ENCODE peak calls at places on chromosomes 6 and 20, in ten cellular contexts. One of them, this sample, is unnamed.

GRCh38 chr20:34824026-34824860 is 1.2 kb downstream of the NCOA6 start:
- DNase-seq in mammary epithelial cell: peak
- DNase-seq in ovary: peak
- DNase-seq in AG09309: no peak
- DNase-seq in pancreas: peak
- DNase-seq in stomach: peak
- DNase-seq in heart right ventricle: peak
- DNase-seq in mucosa of descending colon: peak
- DNase-seq in tibial artery: peak
- DNase-seq in lower lobe of right lung: peak
- DNase-seq in this sample: peak

GRCh38 chr20:41437836-41438235 is 71.2 kb upstream of the EMILIN3 start:
- DNase-seq in mammary epithelial cell: peak
- DNase-seq in ovary: no peak
- DNase-seq in AG09309: no peak
- DNase-seq in pancreas: no peak
- DNase-seq in stomach: no peak
- DNase-seq in heart right ventricle: no peak
- DNase-seq in mucosa of descending colon: no peak
- DNase-seq in tibial artery: no peak
- DNase-seq in lower lobe of right lung: no peak
- DNase-seq in this sample: no peak

GRCh38 chr20:37351689-37352610 is 6.0 kb downstream of the SRC start:
- DNase-seq in mammary epithelial cell: no peak
- DNase-seq in ovary: no peak
- DNase-seq in AG09309: no peak
- DNase-seq in pancreas: peak
- DNase-seq in stomach: no peak
- DNase-seq in heart right ventricle: no peak
- DNase-seq in mucosa of descending colon: no peak
- DNase-seq in tibial artery: no peak
- DNase-seq in lower lobe of right lung: no peak
- DNase-seq in this sample: no peak

GRCh38 chr20:19779634-19780033 is 21.6 kb downstream of the RIN2 start:
- DNase-seq in mammary epithelial cell: peak
- DNase-seq in ovary: no peak
- DNase-seq in AG09309: no peak
- DNase-seq in pancreas: no peak
- DNase-seq in stomach: no peak
- DNase-seq in heart right ventricle: no peak
- DNase-seq in mucosa of descending colon: no peak
- DNase-seq in tibial artery: no peak
- DNase-seq in lower lobe of right lung: no peak
- DNase-seq in this sample: no peak

GRCh38 chr6:9612489-9612888 is 802.4 kb downstream of the TFAP2A start:
- DNase-seq in mammary epithelial cell: no peak
- DNase-seq in ovary: no peak
- DNase-seq in AG09309: no peak
- DNase-seq in pancreas: no peak
- DNase-seq in stomach: no peak
- DNase-seq in heart right ventricle: no peak
- DNase-seq in mucosa of descending colon: no peak
- DNase-seq in tibial artery: no peak
- DNase-seq in lower lobe of right lung: no peak
- DNase-seq in this sample: no peak

GRCh38 chr20:14197097-14197496 is 140.3 kb downstream of the FLRT3 start:
- DNase-seq in mammary epithelial cell: peak
- DNase-seq in ovary: no peak
- DNase-seq in AG09309: peak
- DNase-seq in pancreas: no peak
- DNase-seq in stomach: no peak
- DNase-seq in heart right ventricle: no peak
- DNase-seq in mucosa of descending colon: no peak
- DNase-seq in tibial artery: no peak
- DNase-seq in lower lobe of right lung: no peak
- DNase-seq in this sample: no peak

GRCh38 chr20:62590301-62591121 is 51.8 kb upstream of the SLCO4A1 start:
- DNase-seq in mammary epithelial cell: peak
- DNase-seq in ovary: no peak
- DNase-seq in AG09309: no peak
- DNase-seq in pancreas: no peak
- DNase-seq in stomach: peak
- DNase-seq in heart right ventricle: no peak
- DNase-seq in mucosa of descending colon: no peak
- DNase-seq in tibial artery: peak
- DNase-seq in lower lobe of right lung: no peak
- DNase-seq in this sample: peak

GRCh38 chr6:10409766-10410209 is 5.1 kb downstream of the TFAP2A start:
- DNase-seq in mammary epithelial cell: peak
- DNase-seq in ovary: no peak
- DNase-seq in AG09309: no peak
- DNase-seq in pancreas: no peak
- DNase-seq in stomach: no peak
- DNase-seq in heart right ventricle: no peak
- DNase-seq in mucosa of descending colon: no peak
- DNase-seq in tibial artery: no peak
- DNase-seq in lower lobe of right lung: no peak
- DNase-seq in this sample: no peak

GRCh38 chr20:54174452-54175175 is 828 bp upstream of the CYP24A1 start:
- DNase-seq in mammary epithelial cell: no peak
- DNase-seq in ovary: no peak
- DNase-seq in AG09309: no peak
- DNase-seq in pancreas: no peak
- DNase-seq in stomach: no peak
- DNase-seq in heart right ventricle: no peak
- DNase-seq in mucosa of descending colon: no peak
- DNase-seq in tibial artery: no peak
- DNase-seq in lower lobe of right lung: no peak
- DNase-seq in this sample: peak

GRCh38 chr20:19628570-19629134 is 129.4 kb upstream of the RIN2 start:
- DNase-seq in mammary epithelial cell: peak
- DNase-seq in ovary: no peak
- DNase-seq in AG09309: peak
- DNase-seq in pancreas: no peak
- DNase-seq in stomach: peak
- DNase-seq in heart right ventricle: no peak
- DNase-seq in mucosa of descending colon: peak
- DNase-seq in tibial artery: peak
- DNase-seq in lower lobe of right lung: no peak
- DNase-seq in this sample: peak

GRCh38 chr20:3663858-3664257 is 659 bp upstream of the GFRA4 start:
- DNase-seq in mammary epithelial cell: no peak
- DNase-seq in ovary: no peak
- DNase-seq in AG09309: no peak
- DNase-seq in pancreas: no peak
- DNase-seq in stomach: no peak
- DNase-seq in heart right ventricle: no peak
- DNase-seq in mucosa of descending colon: no peak
- DNase-seq in tibial artery: no peak
- DNase-seq in lower lobe of right lung: no peak
- DNase-seq in this sample: no peak

GRCh38 chr6:113564401-113565161 is 292.6 kb upstream of the MARCKS start:
- DNase-seq in mammary epithelial cell: no peak
- DNase-seq in ovary: peak
- DNase-seq in AG09309: peak
- DNase-seq in pancreas: peak
- DNase-seq in stomach: peak
- DNase-seq in heart right ventricle: peak
- DNase-seq in mucosa of descending colon: peak
- DNase-seq in tibial artery: peak
- DNase-seq in lower lobe of right lung: peak
- DNase-seq in this sample: no peak

GRCh38 chr6:10082385-10082784 is 332.5 kb downstream of the TFAP2A start:
- DNase-seq in mammary epithelial cell: peak
- DNase-seq in ovary: no peak
- DNase-seq in AG09309: no peak
- DNase-seq in pancreas: no peak
- DNase-seq in stomach: no peak
- DNase-seq in heart right ventricle: no peak
- DNase-seq in mucosa of descending colon: peak
- DNase-seq in tibial artery: no peak
- DNase-seq in lower lobe of right lung: no peak
- DNase-seq in this sample: peak

GRCh38 chr6:126531273-126531672 is 191.4 kb downstream of the CENPW start:
- DNase-seq in mammary epithelial cell: no peak
- DNase-seq in ovary: no peak
- DNase-seq in AG09309: no peak
- DNase-seq in pancreas: no peak
- DNase-seq in stomach: no peak
- DNase-seq in heart right ventricle: no peak
- DNase-seq in mucosa of descending colon: peak
- DNase-seq in tibial artery: no peak
- DNase-seq in lower lobe of right lung: no peak
- DNase-seq in this sample: no peak

DNA sequence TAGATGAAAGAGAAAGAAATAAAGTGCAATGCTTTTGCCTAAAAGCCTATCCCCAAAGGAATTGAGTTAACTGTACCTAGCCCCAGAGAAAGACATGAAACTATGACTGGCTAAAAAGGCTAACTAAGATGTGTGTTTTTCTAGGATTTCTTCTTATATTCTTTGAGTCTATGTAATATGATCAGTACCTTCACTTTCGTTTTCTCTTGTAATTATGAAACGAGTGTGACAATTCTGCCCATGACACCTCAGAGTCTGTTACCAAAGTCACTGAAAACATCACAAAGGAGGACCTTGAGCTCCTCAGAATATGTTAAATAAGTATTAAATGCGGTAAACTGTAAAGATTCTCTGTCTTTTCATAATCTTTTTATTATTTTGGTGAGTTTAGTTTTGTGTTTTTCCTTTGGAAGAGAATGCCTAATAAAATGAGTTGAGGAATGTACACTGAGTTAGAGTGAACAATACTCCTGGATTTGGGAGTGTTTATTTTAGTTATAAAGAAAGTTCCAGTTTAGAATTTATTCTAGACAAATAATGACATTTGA is 141.3 kb downstream of the FUT9 start:
- DNase-seq in mammary epithelial cell: no peak
- DNase-seq in ovary: no peak
- DNase-seq in AG09309: no peak
- DNase-seq in pancreas: no peak
- DNase-seq in stomach: no peak
- DNase-seq in heart right ventricle: no peak
- DNase-seq in mucosa of descending colon: no peak
- DNase-seq in tibial artery: no peak
- DNase-seq in lower lobe of right lung: no peak
- DNase-seq in this sample: no peak
- H3K4me3 ChIP-seq in mammary epithelial cell: peak
- H3K4me3 ChIP-seq in ovary: no peak
- H3K4me3 ChIP-seq in AG09309: no peak
- H3K4me3 ChIP-seq in pancreas: no peak
- H3K4me3 ChIP-seq in stomach: no peak
- H3K4me3 ChIP-seq in heart right ventricle: no peak
- H3K4me3 ChIP-seq in mucosa of descending colon: no peak
- H3K4me3 ChIP-seq in tibial artery: no peak
- H3K4me3 ChIP-seq in lower lobe of right lung: no peak
- H3K4me3 ChIP-seq in this sample: peak

GRCh38 chr20:22974354-22974753 is 60.8 kb upstream of the SSTR4 start:
- DNase-seq in mammary epithelial cell: peak
- DNase-seq in ovary: no peak
- DNase-seq in AG09309: no peak
- DNase-seq in pancreas: no peak
- DNase-seq in stomach: peak
- DNase-seq in heart right ventricle: no peak
- DNase-seq in mucosa of descending colon: peak
- DNase-seq in tibial artery: no peak
- DNase-seq in lower lobe of right lung: no peak
- DNase-seq in this sample: peak
- TF ChIP-seq CTCF in mammary epithelial cell: peak
- TF ChIP-seq CTCF in ovary: no peak
- TF ChIP-seq CTCF in AG09309: peak
- TF ChIP-seq CTCF in pancreas: peak
- TF ChIP-seq CTCF in stomach: no peak
- TF ChIP-seq CTCF in heart right ventricle: peak
- TF ChIP-seq CTCF in mucosa of descending colon: no peak
- TF ChIP-seq CTCF in tibial artery: no peak
- TF ChIP-seq CTCF in lower lobe of right lung: peak
- TF ChIP-seq CTCF in this sample: peak

GRCh38 chr20:46649965-46650542 is 1.2 kb downstream of the SLC13A3 start:
- DNase-seq in mammary epithelial cell: no peak
- DNase-seq in ovary: no peak
- DNase-seq in AG09309: no peak
- DNase-seq in pancreas: no peak
- DNase-seq in stomach: no peak
- DNase-seq in heart right ventricle: no peak
- DNase-seq in mucosa of descending colon: no peak
- DNase-seq in tibial artery: no peak
- DNase-seq in lower lobe of right lung: no peak
- DNase-seq in this sample: no peak
- H3K4me3 ChIP-seq in mammary epithelial cell: no peak
- H3K4me3 ChIP-seq in ovary: no peak
- H3K4me3 ChIP-seq in AG09309: no peak
- H3K4me3 ChIP-seq in pancreas: no peak
- H3K4me3 ChIP-seq in stomach: no peak
- H3K4me3 ChIP-seq in heart right ventricle: no peak
- H3K4me3 ChIP-seq in mucosa of descending colon: no peak
- H3K4me3 ChIP-seq in tibial artery: no peak
- H3K4me3 ChIP-seq in lower lobe of right lung: no peak
- H3K4me3 ChIP-seq in this sample: no peak

GRCh38 chr6:168660400-168660945 is 219.5 kb downstream of the SMOC2 start:
- DNase-seq in mammary epithelial cell: no peak
- DNase-seq in ovary: no peak
- DNase-seq in AG09309: no peak
- DNase-seq in pancreas: no peak
- DNase-seq in stomach: no peak
- DNase-seq in heart right ventricle: no peak
- DNase-seq in mucosa of descending colon: no peak
- DNase-seq in tibial artery: no peak
- DNase-seq in lower lobe of right lung: no peak
- DNase-seq in this sample: no peak

GRCh38 chr6:168662301-168662936 is 221.4 kb downstream of the SMOC2 start:
- DNase-seq in mammary epithelial cell: no peak
- DNase-seq in ovary: no peak
- DNase-seq in AG09309: no peak
- DNase-seq in pancreas: no peak
- DNase-seq in stomach: peak
- DNase-seq in heart right ventricle: no peak
- DNase-seq in mucosa of descending colon: no peak
- DNase-seq in tibial artery: no peak
- DNase-seq in lower lobe of right lung: no peak
- DNase-seq in this sample: no peak

GRCh38 chr6:168655462-168656152 is 214.6 kb downstream of the SMOC2 start:
- DNase-seq in mammary epithelial cell: no peak
- DNase-seq in ovary: no peak
- DNase-seq in AG09309: no peak
- DNase-seq in pancreas: no peak
- DNase-seq in stomach: no peak
- DNase-seq in heart right ventricle: no peak
- DNase-seq in mucosa of descending colon: no peak
- DNase-seq in tibial artery: no peak
- DNase-seq in lower lobe of right lung: no peak
- DNase-seq in this sample: no peak

DNA sequence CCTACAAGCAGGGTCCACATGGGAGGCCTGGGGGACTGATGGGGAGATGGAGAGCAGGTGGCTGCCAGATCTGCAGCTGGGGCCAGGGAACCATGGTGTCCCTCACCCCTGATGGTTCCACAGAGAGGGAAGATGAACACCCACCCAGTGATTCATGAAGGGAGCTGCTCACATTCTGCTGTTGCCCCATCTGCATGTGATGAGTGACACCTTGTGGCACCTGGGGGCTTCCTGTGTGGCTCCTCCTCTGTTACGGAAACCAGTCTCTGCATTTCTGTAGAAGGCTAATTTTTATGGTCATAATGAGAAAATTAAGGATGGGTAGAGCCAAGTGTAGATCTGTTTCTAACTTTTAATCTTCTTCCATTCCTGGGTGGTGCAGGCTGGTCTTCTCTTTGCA is 217.1 kb downstream of the SMOC2 start:
- DNase-seq in mammary epithelial cell: no peak
- DNase-seq in ovary: no peak
- DNase-seq in AG09309: no peak
- DNase-seq in pancreas: no peak
- DNase-seq in stomach: no peak
- DNase-seq in heart right ventricle: no peak
- DNase-seq in mucosa of descending colon: no peak
- DNase-seq in tibial artery: no peak
- DNase-seq in lower lobe of right lung: no peak
- DNase-seq in this sample: no peak
- TF ChIP-seq CTCF in mammary epithelial cell: no peak
- TF ChIP-seq CTCF in ovary: no peak
- TF ChIP-seq CTCF in AG09309: no peak
- TF ChIP-seq CTCF in pancreas: no peak
- TF ChIP-seq CTCF in stomach: no peak
- TF ChIP-seq CTCF in heart right ventricle: no peak
- TF ChIP-seq CTCF in mucosa of descending colon: no peak
- TF ChIP-seq CTCF in tibial artery: no peak
- TF ChIP-seq CTCF in lower lobe of right lung: no peak
- TF ChIP-seq CTCF in this sample: no peak

This sample was measured in PC-3.